ENCODE peak calls at places on chromosomes 16 and 17, in five cellular contexts. K is lung, V is AG09309, E is HFF-Myc, M is heart left ventricle. I is an unnamed sample.
A peak's percentile ranks its signal among the peaks of the same experiment; 100 is the strongest.

GRCh38 chr16:6573577-6573976 is 759.1 kb upstream of the RBFOX1 start:
- DNase-seq in K (no peak), V (no peak), E (no peak), M (no peak), I (no peak)

GRCh38 chr17:32873114-32873513 is 3.8 kb downstream of the MYO1D start:
- DNase-seq in K (peak; percentile 42), V (no peak), E (no peak), M (no peak), I (no peak)

GRCh38 chr16:26951950-26952349 is 114.8 kb upstream of the C16orf82 start:
- DNase-seq in K (no peak), V (no peak), E (no peak), M (no peak), I (no peak)

GRCh38 chr17:51275381-51275780 is 15.0 kb downstream of the UTP18 start:
- DNase-seq in K (no peak), V (peak; percentile 76), E (no peak), M (no peak), I (no peak)

GRCh38 chr16:77974883-77975282 is 47.5 kb upstream of the CLEC3A start:
- DNase-seq in K (no peak), V (no peak), E (no peak), M (no peak), I (no peak)

GRCh38 chr16:81765111-81765919 is 13.8 kb upstream of the PLCG2 start:
- DNase-seq in K (peak; percentile 41), V (no peak), E (no peak), M (no peak), I (no peak)

GRCh38 chr17:77741109-77741508 is 217.4 kb upstream of the TNRC6C start:
- DNase-seq in K (no peak), V (no peak), E (no peak), M (no peak), I (peak; percentile 40)

GRCh38 chr17:75500419-75501216 is 14.7 kb downstream of the CASKIN2 start:
- DNase-seq in K (no peak), V (no peak), E (no peak), M (no peak), I (no peak)

GRCh38 chr16:10949424-10949970 is 5.1 kb downstream of the CLEC16A start:
- DNase-seq in K (no peak), V (no peak), E (no peak), M (no peak), I (peak; percentile 34)

GRCh38 chr17:64066709-64067108 is 46.3 kb upstream of the ICAM2 start:
- DNase-seq in K (no peak), V (no peak), E (no peak), M (no peak), I (peak; percentile 23)

GRCh38 chr16:89476811-89477261 is 13.5 kb downstream of the ANKRD11 start:
- DNase-seq in K (no peak), V (no peak), E (no peak), M (no peak), I (no peak)

GRCh38 chr16:30619207-30619606 is 9.0 kb upstream of the ZNF689 start:
- DNase-seq in K (no peak), V (peak; percentile 59), E (no peak), M (no peak), I (no peak)

GRCh38 chr16:55569025-55569424 is 2.5 kb downstream of the CAPNS2 start:
- DNase-seq in K (no peak), V (peak; percentile 8), E (no peak), M (no peak), I (no peak)

GRCh38 chr16:82016268-82016667 is 5.0 kb upstream of the SDR42E1 start:
- DNase-seq in K (no peak), V (no peak), E (no peak), M (no peak), I (no peak)

GRCh38 chr17:80725532-80725931 is 180.9 kb downstream of the RPTOR start:
- DNase-seq in K (no peak), V (no peak), E (no peak), M (no peak), I (no peak)

DNA sequence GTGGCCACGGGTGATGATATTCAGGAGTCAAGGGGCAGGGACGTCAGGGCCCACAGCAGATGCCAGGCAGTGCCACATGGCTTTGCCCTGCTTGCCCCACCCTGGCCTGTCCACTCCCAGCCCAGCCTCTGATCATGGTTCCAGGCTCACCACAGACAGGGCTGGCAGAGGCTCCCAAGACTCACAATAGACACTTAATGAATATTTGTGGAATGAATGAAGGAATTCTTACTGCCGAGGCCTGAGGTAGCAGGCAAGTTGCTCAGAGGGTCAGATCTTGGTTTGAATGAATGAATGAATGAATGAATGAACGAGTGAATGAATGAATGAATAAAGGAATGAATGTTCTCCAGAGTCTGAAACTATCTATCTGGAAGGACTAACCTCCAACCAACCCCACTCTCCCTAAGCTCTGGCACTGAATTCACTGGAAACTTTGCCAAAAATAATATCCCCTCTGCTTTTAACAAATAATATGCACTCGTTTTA is 60.9 kb downstream of the RAI1 start:
- DNase-seq in K (no peak), V (no peak), E (no peak), M (no peak), I (no peak)
- TF ChIP-seq CTCF in K (no peak), V (no peak), E (no peak), M (no peak), I (no peak)

GRCh38 chr16:86494565-86495356 is 15.6 kb upstream of the FOXF1 start:
- DNase-seq in K (no peak), V (no peak), E (no peak), M (no peak), I (no peak)
- TF ChIP-seq CTCF in K (no peak), V (no peak), E (no peak), M (no peak), I (no peak)

GRCh38 chr17:58252141-58252540 is 13.8 kb downstream of the LPO start:
- DNase-seq in K (no peak), V (no peak), E (no peak), M (no peak), I (no peak)

GRCh38 chr17:58249270-58250133 is 11.1 kb downstream of the LPO start:
- DNase-seq in K (peak; percentile 65), V (no peak), E (peak; percentile 19), M (peak; percentile 59), I (peak; percentile 68)

GRCh38 chr17:58253082-58253481 is 14.7 kb downstream of the LPO start:
- DNase-seq in K (no peak), V (no peak), E (no peak), M (no peak), I (no peak)

GRCh38 chr17:58250344-58251011 is 12.1 kb downstream of the LPO start:
- DNase-seq in K (no peak), V (no peak), E (no peak), M (no peak), I (no peak)

GRCh38 chr17:58254803-58255202 is 16.4 kb downstream of the LPO start:
- DNase-seq in K (no peak), V (no peak), E (no peak), M (no peak), I (no peak)
- TF ChIP-seq CTCF in K (no peak), V (no peak), E (no peak), M (no peak), I (no peak)

DNA sequence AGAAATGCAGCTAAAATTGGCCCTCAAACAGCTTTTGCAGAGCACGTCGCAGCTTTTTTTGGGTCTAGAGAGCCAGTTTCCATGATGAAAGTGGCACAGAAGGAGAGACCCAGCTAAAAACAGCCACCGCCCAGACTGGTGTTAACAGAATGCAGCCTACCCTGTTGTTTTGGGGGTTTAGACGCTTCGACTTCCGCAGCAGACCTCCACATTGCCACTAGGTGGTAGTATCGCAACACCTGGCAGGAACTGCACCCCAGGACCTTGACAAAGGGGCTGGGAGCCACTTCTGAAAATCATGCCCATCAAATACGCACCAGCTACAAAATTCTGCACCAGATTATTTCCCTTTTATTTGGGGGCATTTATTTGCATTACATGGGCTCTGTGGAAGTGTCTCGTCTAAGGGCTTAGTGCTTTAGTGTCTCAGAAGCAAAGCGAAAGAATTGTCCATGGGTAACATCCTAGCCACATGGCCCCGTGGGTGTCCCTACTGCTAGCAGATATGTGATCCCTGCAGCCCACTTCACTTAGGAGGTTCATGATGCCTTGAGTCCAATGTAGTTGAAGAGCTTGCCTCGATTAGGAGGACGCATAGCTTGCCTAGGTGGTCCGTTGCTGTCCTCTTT is 167.1 kb downstream of the HAPSTR1 start:
- DNase-seq in K (peak; percentile 30), V (no peak), E (no peak), M (peak; percentile 11), I (no peak)
- TF ChIP-seq CTCF in K (no peak), V (peak; percentile 71), E (peak; percentile 62), M (peak; percentile 59), I (no peak)

GRCh38 chr16:69338557-69339288 is 641 bp downstream of the COG8 start:
- DNase-seq in K (no peak), V (no peak), E (no peak), M (no peak), I (peak; percentile 66)

GRCh38 chr16:69340095-69340644 is 598 bp downstream of the NIP7 start:
- DNase-seq in K (no peak), V (no peak), E (no peak), M (no peak), I (no peak)

GRCh38 chr16:69334696-69335095 is 4.3 kb upstream of the PDF start:
- DNase-seq in K (no peak), V (no peak), E (no peak), M (no peak), I (no peak)

GRCh38 chr16:69344171-69344570 is 4.6 kb downstream of the NIP7 start:
- DNase-seq in K (no peak), V (no peak), E (no peak), M (no peak), I (no peak)

DNA sequence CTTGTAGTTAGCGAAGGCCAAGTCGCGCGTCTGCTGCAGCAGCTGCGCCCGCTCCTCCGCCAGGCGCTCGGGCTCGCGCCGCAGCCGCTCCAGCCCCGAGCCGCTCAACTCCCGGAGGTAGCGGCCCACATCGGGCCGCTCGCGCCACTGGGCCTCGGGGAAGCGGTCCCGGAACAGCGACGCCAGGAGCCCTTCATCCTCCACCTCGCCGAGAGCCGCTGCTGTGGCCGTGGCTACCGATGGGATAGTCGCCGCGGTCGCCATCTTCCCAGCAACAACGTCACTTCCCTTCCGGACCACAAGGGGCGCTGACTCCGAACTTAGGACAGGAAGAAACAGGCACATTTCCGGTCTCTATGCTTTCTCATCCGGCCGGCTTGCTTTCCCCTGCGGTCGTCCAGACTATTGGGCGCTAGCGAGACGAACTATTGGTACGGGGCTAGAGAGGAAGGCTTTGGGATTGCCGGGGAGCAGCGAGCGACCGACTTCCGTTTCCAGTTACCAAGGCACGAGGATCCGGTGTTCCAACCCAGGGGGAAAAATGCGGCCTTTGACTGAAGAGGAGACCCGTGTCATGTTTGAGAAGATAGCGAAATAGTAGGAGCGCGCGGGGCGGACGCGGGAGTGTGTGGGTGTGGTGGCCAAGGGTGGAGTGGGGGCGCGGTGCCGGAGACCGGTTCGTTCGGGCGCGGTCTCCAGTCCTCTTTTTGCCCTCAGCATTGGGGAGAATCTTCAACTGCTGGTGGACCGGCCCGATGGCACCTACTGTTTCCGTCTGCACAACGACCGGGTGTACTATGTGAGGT is at the start of the genes COG8 and NIP7:
- DNase-seq in K (peak; percentile 97), V (peak; percentile 90), E (peak; percentile 97), M (peak; percentile 95), I (peak; percentile 89)
- TF ChIP-seq CTCF in K (peak; percentile 81), V (peak; percentile 89), E (peak; percentile 71), M (peak; percentile 79), I (peak; percentile 85)